ENCODE peak calls at places on chromosomes 4 and X, in eight cellular contexts. K is mesenchymal stem cell, E is kidney, Y is H9, C is IMR-90, R is PC-3, W is GM23248, N is mammary epithelial cell. G is an unnamed sample. For H3K9me3, the result is how much of the 10 kb centered on the place peaks cover.

GRCh38 chr4:82787342-82787741 is 11.3 kb downstream of the SCD5 start:
- DNase-seq in W (peak), N (peak), R (peak), Y (peak), E (no peak), K (no peak), C (no peak), G (no peak)

GRCh38 chrX:40011483-40012038 is 86.2 kb downstream of the BCOR start:
- DNase-seq in K (no peak), Y (no peak), C (no peak), E (no peak), N (no peak), W (no peak), R (no peak), G (no peak)

GRCh38 chr4:117691572-117692351 is 342.5 kb upstream of the NDST3 start:
- DNase-seq in N (no peak), Y (no peak), W (no peak), R (no peak), C (no peak), E (peak), K (no peak), G (no peak)

GRCh38 chr4:163744861-163745260 is 250.4 kb downstream of the TMA16 start:
- DNase-seq in Y (no peak), R (no peak), K (no peak), E (no peak), N (no peak), W (no peak), C (no peak), G (no peak)

GRCh38 chr4:8189551-8190466 is 9.3 kb upstream of the SH3TC1 start:
- DNase-seq in Y (no peak), K (no peak), N (no peak), W (no peak), R (no peak), E (peak), C (no peak), G (no peak)

GRCh38 chr4:105461221-105462041 is 12.4 kb downstream of the PPA2 start:
- DNase-seq in E (no peak), N (peak), W (no peak), Y (no peak), R (no peak), C (no peak), K (peak), G (peak)

GRCh38 chr4:163166041-163166579 is 580 bp downstream of the NAF1 start:
- DNase-seq in N (peak), R (peak), E (peak), W (peak), C (peak), K (peak), Y (peak), G (peak)

GRCh38 chr4:48467891-48468290 is 15.3 kb upstream of the SLC10A4 start:
- DNase-seq in N (no peak), E (no peak), W (no peak), Y (no peak), C (no peak), R (no peak), K (no peak), G (no peak)

GRCh38 chr4:84994280-84994679 is 27.8 kb upstream of the WDFY3 start:
- DNase-seq in C (no peak), Y (peak), R (no peak), K (peak), N (peak), W (peak), E (no peak), G (no peak)

GRCh38 chr4:128906581-128906980 is 97.1 kb downstream of the JADE1 start:
- DNase-seq in C (no peak), K (no peak), N (no peak), R (no peak), E (no peak), W (no peak), Y (no peak), G (no peak)

GRCh38 chrX:23783569-23784486 is 855 bp downstream of the SAT1 start:
- DNase-seq in Y (no peak), E (no peak), K (no peak), N (no peak), W (peak), R (peak), C (no peak), G (no peak)

GRCh38 chr4:132557660-132558059 is 591.4 kb upstream of the PCDH10 start:
- DNase-seq in N (no peak), Y (peak), W (no peak), E (no peak), C (no peak), R (peak), K (no peak), G (no peak)

GRCh38 chr4:24131954-24132673 is 242.3 kb upstream of the PPARGC1A start:
- DNase-seq in W (no peak), R (no peak), C (no peak), E (no peak), K (no peak), Y (no peak), N (no peak), G (no peak)

GRCh38 chrX:131745942-131746489 is 202.1 kb downstream of the OR13H1 start:
- DNase-seq in C (no peak), E (no peak), R (peak), K (no peak), N (no peak), Y (no peak), W (no peak), G (no peak)

GRCh38 chrX:130079824-130080406 is 30.4 kb downstream of the ELF4 start:
- DNase-seq in C (peak), R (peak), N (peak), E (no peak), W (peak), K (peak), Y (no peak), G (peak)

GRCh38 chrX:40094041-40094899 is 3.5 kb downstream of the BCOR start:
- DNase-seq in N (no peak), E (peak), C (peak), R (peak), W (peak), Y (peak), K (peak), G (peak)

GRCh38 chr4:107148922-107149321 is 112.8 kb upstream of the DKK2 start:
- DNase-seq in R (no peak), N (no peak), E (no peak), W (no peak), K (no peak), C (no peak), Y (no peak), G (no peak)

GRCh38 chrX:3181846-3182245 is 140.6 kb downstream of the ARSF start:
- DNase-seq in W (no peak), E (no peak), C (no peak), Y (no peak), K (no peak), N (no peak), R (no peak), G (peak)

GRCh38 chrX:70485466-70485865 is 40.8 kb downstream of the DLG3 start:
- DNase-seq in N (no peak), Y (no peak), E (no peak), C (no peak), K (no peak), R (peak), W (no peak), G (no peak)

GRCh38 chr4:182179751-182180150 is 63.5 kb upstream of the TENM3 start:
- DNase-seq in E (no peak), C (no peak), N (no peak), R (no peak), K (no peak), Y (no peak), W (no peak), G (peak)

GRCh38 chrX:21982311-21982710 is 41.8 kb downstream of the SMS start:
- DNase-seq in Y (no peak), R (no peak), E (no peak), N (no peak), C (no peak), K (no peak), W (no peak), G (no peak)

GRCh38 chr4:107853444-107854325 is 29.0 kb downstream of the SGMS2 start:
- DNase-seq in E (no peak), N (no peak), Y (no peak), W (peak), K (peak), R (peak), C (peak), G (peak)

GRCh38 chr4:124427095-124427767 is 285.3 kb downstream of the ANKRD50 start:
- DNase-seq in W (no peak), E (no peak), C (no peak), Y (no peak), N (no peak), K (no peak), R (peak), G (no peak)

GRCh38 chr4:101178731-101179130 is 168.6 kb downstream of the PPP3CA start:
- DNase-seq in E (no peak), C (peak), N (no peak), W (peak), R (peak), Y (no peak), K (no peak), G (no peak)

GRCh38 chrX:153722704-153723350 is 1.4 kb downstream of the BCAP31 start:
- DNase-seq in W (peak), C (no peak), E (peak), K (peak), N (peak), Y (no peak), R (peak), G (no peak)

GRCh38 chr4:184810720-184811119 is 15.0 kb downstream of the ACSL1 start:
- DNase-seq in N (no peak), Y (no peak), K (no peak), C (no peak), E (no peak), R (no peak), W (no peak), G (no peak)

GRCh38 chr4:115090483-115091075 is 22.8 kb downstream of the NDST4 start:
- DNase-seq in C (peak), K (peak), W (peak), Y (no peak), N (peak), R (peak), E (no peak), G (peak)

GRCh38 chr4:145886871-145887240 is 51.8 kb downstream of the ZNF827 start:
- DNase-seq in R (no peak), W (no peak), C (no peak), N (no peak), Y (no peak), K (no peak), E (no peak), G (no peak)

GRCh38 chr4:125735107-125735506 is 420.4 kb downstream of the FAT4 start:
- DNase-seq in C (peak), W (peak), K (peak), Y (peak), E (no peak), R (peak), N (peak), G (peak)
- H3K9ac ChIP-seq in C (no peak), W (peak), K (peak), Y (no peak), E (no peak), R (no peak), N (peak), G (peak)

DNA sequence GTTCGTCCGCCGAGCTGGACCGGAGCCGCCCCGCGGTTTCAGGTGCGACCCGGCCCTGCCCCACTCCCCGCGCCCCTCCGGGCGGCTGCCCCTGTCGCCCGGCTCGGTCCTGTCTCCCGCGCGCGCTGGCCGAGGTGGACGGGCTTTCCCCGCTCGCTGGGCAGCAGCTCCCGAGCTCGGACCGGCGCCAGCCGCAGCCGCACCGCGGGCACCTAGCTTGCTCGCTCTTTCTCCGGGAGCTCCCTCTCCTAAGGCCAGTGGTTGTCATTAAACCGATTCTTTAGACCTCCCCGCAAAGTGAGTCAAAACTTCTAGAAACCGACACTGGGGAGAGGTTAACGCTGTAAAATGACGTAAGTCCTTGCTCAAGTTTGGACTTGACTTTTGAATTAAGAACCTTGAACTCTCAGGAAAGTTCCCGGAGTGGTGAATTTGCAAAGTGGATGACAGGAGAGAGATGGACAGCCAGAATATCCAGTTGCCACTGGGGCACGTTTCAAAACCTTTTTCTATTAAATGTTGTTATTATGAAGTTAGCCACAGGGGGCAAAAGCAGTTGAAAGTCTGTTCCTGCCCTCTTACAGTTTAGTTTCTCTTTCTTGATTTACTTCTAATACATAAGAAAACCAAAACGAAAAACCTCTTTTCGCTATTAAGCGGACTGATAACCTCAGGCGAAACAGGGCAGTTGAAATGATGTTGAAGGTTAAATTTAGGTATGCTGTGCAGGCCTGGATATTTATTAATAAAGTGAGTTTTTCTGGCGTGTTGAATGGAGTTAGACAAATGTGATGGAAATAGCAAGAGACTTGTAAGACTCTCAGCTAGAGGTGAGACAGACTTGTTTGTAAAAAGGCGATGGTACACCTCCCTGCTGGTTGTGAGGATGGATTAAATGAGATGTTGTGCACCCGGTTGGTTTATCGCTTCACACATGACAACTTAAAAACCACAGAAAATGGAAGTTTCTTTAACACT is 846 bp downstream of the PI4K2B start:
- DNase-seq in W (peak), E (peak), R (peak), K (peak), C (peak), Y (peak), N (peak), G (peak)
- H3K9me3 ChIP-seq in W (under half), E (under half), R (under half), K (under half), C (under half), Y (under half), N (under half), G (under half)

GRCh38 chr4:155592568-155593343 is 73.9 kb upstream of the GUCY1A1 start:
- DNase-seq in K (no peak), W (peak), E (no peak), N (no peak), C (peak), R (no peak), Y (no peak), G (peak)
- H3K9ac ChIP-seq in K (no peak), W (no peak), E (no peak), N (no peak), C (no peak), R (no peak), Y (no peak), G (no peak)

DNA sequence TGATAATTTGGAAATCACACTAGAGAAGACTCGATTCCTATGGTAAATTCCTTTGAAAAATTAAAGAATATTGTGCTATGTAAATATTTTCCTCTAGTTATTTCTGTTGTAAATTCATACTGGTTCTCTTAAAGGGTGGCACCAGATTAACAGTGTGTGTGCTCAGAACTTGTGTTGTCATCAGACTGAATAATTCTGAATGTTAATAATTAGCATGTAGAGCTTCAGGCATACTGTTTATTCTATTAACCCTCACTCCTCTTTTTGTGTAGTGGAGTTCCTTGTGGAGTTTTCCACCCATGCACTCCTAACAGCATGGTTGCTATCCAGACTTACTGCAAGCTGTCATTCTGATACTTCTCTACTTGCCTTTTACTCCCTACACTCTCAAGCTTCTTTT is 29.8 kb upstream of the RTL8A start:
- DNase-seq in N (no peak), W (no peak), C (no peak), R (no peak), E (no peak), Y (no peak), K (no peak), G (no peak)
- H3K9me3 ChIP-seq in N (under half), W (under half), C (under half), R (under half), E (under half), Y (under half), K (under half), G (under half)

DNA sequence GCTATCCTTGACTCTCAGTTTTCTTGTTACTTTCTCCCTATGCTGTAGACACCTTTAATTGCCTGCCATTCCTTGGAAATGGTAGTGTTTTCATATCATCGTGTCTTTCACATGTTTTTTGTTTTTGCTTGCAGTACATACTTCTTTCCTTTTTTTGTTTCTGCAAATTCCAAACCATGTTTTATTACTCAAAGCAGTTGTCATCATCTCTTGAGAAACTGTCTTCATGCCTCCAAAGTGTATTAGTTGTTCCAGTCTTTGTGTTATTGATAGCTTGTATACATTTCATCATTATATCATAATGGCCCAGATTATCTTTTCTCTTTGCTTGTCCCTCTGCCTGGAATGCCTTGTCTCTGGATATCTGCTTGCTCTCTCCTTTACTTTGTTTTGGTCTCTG is 57.1 kb downstream of the PDLIM5 start:
- DNase-seq in E (no peak), Y (no peak), R (no peak), C (no peak), K (peak), N (no peak), W (peak), G (peak)
- H3K9ac ChIP-seq in E (no peak), Y (no peak), R (no peak), C (no peak), K (peak), N (no peak), W (no peak), G (peak)

GRCh38 chr4:143633833-143634232 is 66.6 kb downstream of the FREM3 start:
- DNase-seq in K (no peak), R (peak), W (peak), C (no peak), N (no peak), E (no peak), Y (no peak), G (no peak)
- H3K9me3 ChIP-seq in K (under half), R (under half), W (under half), C (under half), N (under half), E (under half), Y (under half), G (under half)

GRCh38 chr4:86857341-86858052 is 8.3 kb upstream of the SLC10A6 start:
- DNase-seq in R (peak), N (peak), K (no peak), Y (peak), E (no peak), C (no peak), W (no peak), G (no peak)
- H3K9ac ChIP-seq in R (no peak), N (no peak), K (no peak), Y (no peak), E (no peak), C (no peak), W (no peak), G (no peak)

DNA sequence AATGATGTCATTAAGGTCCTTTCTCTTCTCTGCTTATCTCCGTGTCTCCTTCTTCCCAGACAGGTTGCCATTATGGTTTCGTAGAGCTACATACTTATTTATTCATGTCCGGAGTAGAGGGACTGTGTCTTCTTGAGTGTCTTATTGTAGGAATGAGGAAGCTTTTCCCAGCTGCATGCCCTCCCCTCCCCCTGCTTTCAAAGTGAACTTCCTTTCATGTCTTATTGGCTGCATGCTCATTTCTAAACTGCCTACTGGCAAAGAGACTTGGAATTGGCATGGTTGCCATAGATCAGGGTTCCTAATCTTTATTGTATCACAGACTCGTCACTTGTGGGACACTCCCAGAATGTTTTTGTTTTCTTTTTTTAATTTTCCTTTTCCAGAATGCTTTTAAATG is 15.4 kb downstream of the VAMP7 start:
- DNase-seq in E (no peak), W (no peak), C (no peak), R (no peak), K (no peak), N (no peak), Y (no peak), G (no peak)
- H3K9me3 ChIP-seq in E (under half), W (under half), C (under half), R (under half), K (under half), N (under half), Y (under half), G (under half)

G was measured in adipocyte.